ENCODE peak calls at places on chromosomes 5 and 9, in five cellular contexts. K is psoas muscle, H is neural progenitor cell, J is GM12878, G is B cell. V is an unnamed sample.

GRCh38 chr9:23492126-23493002 is 333.7 kb downstream of the ELAVL2 start:
- DNase-seq in K (no peak), H (peak), J (no peak), G (no peak), V (no peak)

GRCh38 chr9:136318769-136319241 is 8.5 kb upstream of the GPSM1 start:
- DNase-seq in K (no peak), H (no peak), J (no peak), G (no peak), V (no peak)

GRCh38 chr5:79122963-79123362 is 11.4 kb downstream of the BHMT start:
- DNase-seq in K (no peak), H (no peak), J (no peak), G (no peak), V (no peak)

GRCh38 chr9:92808726-92809451 is 44.3 kb upstream of the BICD2 start:
- DNase-seq in K (peak), H (peak), J (no peak), G (peak), V (peak)

GRCh38 chr9:129393064-129393463 is 215.0 kb upstream of the IER5L start:
- DNase-seq in K (no peak), H (no peak), J (no peak), G (peak), V (no peak)

GRCh38 chr5:172954277-172954676 is 4.9 kb upstream of the RPL26L1 start:
- DNase-seq in K (no peak), H (no peak), J (no peak), G (no peak), V (no peak)

GRCh38 chr9:133771486-133772482 is 33.6 kb upstream of the SARDH start:
- DNase-seq in K (peak), H (no peak), J (no peak), G (no peak), V (no peak)

GRCh38 chr9:134602547-134603362 is 38.8 kb upstream of the COL5A1 start:
- DNase-seq in K (peak), H (no peak), J (no peak), G (no peak), V (no peak)

GRCh38 chr9:23073136-23073535 is 626.5 kb downstream of the DMRTA1 start:
- DNase-seq in K (no peak), H (no peak), J (no peak), G (no peak), V (no peak)

GRCh38 chr5:32244017-32244416 is 68.7 kb downstream of the MTMR12 start:
- DNase-seq in K (no peak), H (no peak), J (no peak), G (no peak), V (no peak)

GRCh38 chr9:127788337-127789011 is 2.6 kb downstream of the CDK9 start:
- DNase-seq in K (no peak), H (no peak), J (no peak), G (no peak), V (no peak)

GRCh38 chr5:170305016-170305645 is 7.6 kb upstream of the LCP2 start:
- DNase-seq in K (no peak), H (no peak), J (no peak), G (no peak), V (no peak)

GRCh38 chr5:170301149-170301548 is 3.6 kb upstream of the LCP2 start:
- DNase-seq in K (no peak), H (no peak), J (no peak), G (no peak), V (no peak)

GRCh38 chr5:170303564-170303963 is 6.0 kb upstream of the LCP2 start:
- DNase-seq in K (no peak), H (no peak), J (no peak), G (no peak), V (no peak)

GRCh38 chr5:170301901-170302728 is 4.5 kb upstream of the LCP2 start:
- DNase-seq in K (no peak), H (no peak), J (no peak), G (no peak), V (no peak)

DNA sequence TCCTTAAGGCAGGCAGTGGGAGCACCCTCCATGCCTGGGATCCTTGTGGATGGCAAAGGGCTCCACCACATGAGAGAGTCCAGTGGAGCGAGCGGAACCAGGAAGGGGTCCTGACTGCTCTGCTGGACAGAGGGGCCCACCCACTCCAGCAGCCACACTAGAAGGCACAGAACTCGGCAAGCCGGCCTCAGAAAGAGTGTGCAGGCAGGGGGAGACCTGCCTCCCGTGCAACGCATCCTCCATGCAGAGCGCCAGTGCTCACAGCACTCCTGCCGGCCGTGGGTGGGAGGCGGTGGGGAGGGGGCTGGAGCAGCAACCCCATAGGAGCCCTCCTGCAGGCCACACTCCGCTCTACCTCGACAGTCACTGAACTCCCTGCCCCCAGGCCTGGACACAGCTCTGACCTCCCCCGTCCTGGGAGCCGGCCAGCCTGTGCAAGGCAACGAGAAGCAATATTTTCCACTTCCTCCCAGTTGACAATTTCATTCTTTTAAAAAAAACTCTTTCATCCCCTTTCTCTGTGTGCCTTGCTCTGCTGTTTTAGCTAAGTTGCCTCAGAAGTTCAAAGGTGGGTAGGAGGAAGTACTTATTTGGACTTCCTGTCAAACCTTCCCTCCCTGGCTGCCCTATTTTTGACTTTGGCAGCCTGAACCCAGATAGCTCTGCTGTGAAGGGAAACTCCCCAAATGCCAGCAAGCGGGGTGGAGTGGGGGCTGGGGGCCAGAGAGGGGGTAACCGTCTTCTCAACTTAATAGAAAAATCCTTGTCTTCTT is 5.3 kb upstream of the LCP2 start:
- DNase-seq in K (peak), H (no peak), J (peak), G (peak), V (peak)
- TF ChIP-seq CTCF in K (no peak), H (no peak), J (no peak), G (no peak), V (no peak)

GRCh38 chr5:97046270-97046982 is 96.0 kb downstream of the LIX1 start:
- DNase-seq in K (no peak), H (no peak), J (no peak), G (no peak), V (no peak)
- TF ChIP-seq CTCF in K (no peak), H (no peak), J (peak), G (no peak), V (no peak)

GRCh38 chr9:81549500-81550206 is 139.7 kb downstream of the TLE1 start:
- DNase-seq in K (no peak), H (peak), J (no peak), G (no peak), V (no peak)

GRCh38 chr9:81548911-81549310 is 140.4 kb downstream of the TLE1 start:
- DNase-seq in K (no peak), H (no peak), J (no peak), G (no peak), V (no peak)

GRCh38 chr9:81550207-81550583 is 139.2 kb downstream of the TLE1 start:
- DNase-seq in K (no peak), H (no peak), J (no peak), G (no peak), V (no peak)

GRCh38 chr9:81556923-81557322 is 132.4 kb downstream of the TLE1 start:
- DNase-seq in K (no peak), H (no peak), J (no peak), G (no peak), V (no peak)

GRCh38 chr9:81552571-81552970 is 136.8 kb downstream of the TLE1 start:
- DNase-seq in K (no peak), H (no peak), J (no peak), G (no peak), V (no peak)
- TF ChIP-seq CTCF in K (no peak), H (no peak), J (no peak), G (no peak), V (no peak)

GRCh38 chr5:139575313-139575646 is 14.1 kb downstream of the UBE2D2 start:
- DNase-seq in K (no peak), H (no peak), J (no peak), G (no peak), V (no peak)

GRCh38 chr5:139577689-139578347 is 16.7 kb downstream of the UBE2D2 start:
- DNase-seq in K (no peak), H (no peak), J (no peak), G (no peak), V (no peak)

GRCh38 chr5:139571966-139572365 is 10.8 kb downstream of the UBE2D2 start:
- DNase-seq in K (no peak), H (no peak), J (no peak), G (no peak), V (no peak)

GRCh38 chr5:139575751-139576150 is 14.6 kb downstream of the UBE2D2 start:
- DNase-seq in K (no peak), H (no peak), J (no peak), G (no peak), V (no peak)

GRCh38 chr5:139574641-139575312 is 13.6 kb downstream of the UBE2D2 start:
- DNase-seq in K (no peak), H (peak), J (no peak), G (no peak), V (peak)
- TF ChIP-seq CTCF in K (peak), H (peak), J (peak), G (peak), V (peak)

GRCh38 chr5:116733995-116734716 is 159.5 kb upstream of the SEMA6A start:
- DNase-seq in K (no peak), H (peak), J (no peak), G (no peak), V (no peak)
- TF ChIP-seq CTCF in K (no peak), H (no peak), J (no peak), G (no peak), V (no peak)

DNA sequence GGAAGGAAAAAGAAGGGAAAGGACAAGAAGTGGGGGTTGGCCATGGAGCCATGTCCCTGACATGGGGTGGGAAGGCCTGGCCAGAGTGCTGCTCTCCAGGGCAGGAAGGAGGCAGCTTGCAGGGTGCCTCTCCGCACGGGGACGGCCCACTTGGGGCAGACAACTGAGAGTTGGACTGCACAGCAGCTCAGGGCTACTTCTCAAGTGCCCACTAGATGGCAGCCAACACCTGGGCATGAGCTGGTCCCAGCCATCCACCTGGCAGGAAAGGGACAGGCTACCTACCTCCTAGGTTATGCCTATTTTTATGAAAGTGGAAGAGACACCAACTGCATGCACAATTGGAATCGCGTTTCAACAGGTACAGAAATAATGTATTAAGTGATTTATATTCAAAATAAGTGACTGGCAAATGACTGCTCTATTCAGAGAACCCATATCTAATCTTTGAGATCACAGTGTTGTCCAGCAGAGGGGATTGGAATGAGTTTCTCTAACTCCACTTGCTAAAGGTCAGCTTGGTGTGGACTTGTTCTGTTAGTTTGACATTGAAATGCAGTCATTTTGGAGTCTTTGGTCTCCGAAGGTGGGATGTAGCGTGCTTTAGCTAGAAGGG is 113.4 kb downstream of the SYK start:
- DNase-seq in K (peak), H (peak), J (peak), G (peak), V (peak)
- TF ChIP-seq CTCF in K (peak), H (peak), J (peak), G (peak), V (peak)

GRCh38 chr5:11048760-11049159 is 287.7 kb upstream of the DAP start:
- DNase-seq in K (no peak), H (no peak), J (no peak), G (no peak), V (no peak)
- TF ChIP-seq CTCF in K (no peak), H (peak), J (peak), G (no peak), V (peak)

GRCh38 chr5:106451998-106452397 is 1218.7 kb downstream of the EFNA5 start:
- DNase-seq in K (no peak), H (no peak), J (no peak), G (no peak), V (no peak)

GRCh38 chr5:106454050-106454449 is 1216.7 kb downstream of the EFNA5 start:
- DNase-seq in K (no peak), H (no peak), J (no peak), G (no peak), V (no peak)

GRCh38 chr5:106459541-106459940 is 1211.2 kb downstream of the EFNA5 start:
- DNase-seq in K (no peak), H (no peak), J (no peak), G (no peak), V (no peak)

GRCh38 chr5:106454651-106455415 is 1215.9 kb downstream of the EFNA5 start:
- DNase-seq in K (no peak), H (peak), J (no peak), G (no peak), V (no peak)
- TF ChIP-seq CTCF in K (peak), H (peak), J (peak), G (no peak), V (peak)

DNA sequence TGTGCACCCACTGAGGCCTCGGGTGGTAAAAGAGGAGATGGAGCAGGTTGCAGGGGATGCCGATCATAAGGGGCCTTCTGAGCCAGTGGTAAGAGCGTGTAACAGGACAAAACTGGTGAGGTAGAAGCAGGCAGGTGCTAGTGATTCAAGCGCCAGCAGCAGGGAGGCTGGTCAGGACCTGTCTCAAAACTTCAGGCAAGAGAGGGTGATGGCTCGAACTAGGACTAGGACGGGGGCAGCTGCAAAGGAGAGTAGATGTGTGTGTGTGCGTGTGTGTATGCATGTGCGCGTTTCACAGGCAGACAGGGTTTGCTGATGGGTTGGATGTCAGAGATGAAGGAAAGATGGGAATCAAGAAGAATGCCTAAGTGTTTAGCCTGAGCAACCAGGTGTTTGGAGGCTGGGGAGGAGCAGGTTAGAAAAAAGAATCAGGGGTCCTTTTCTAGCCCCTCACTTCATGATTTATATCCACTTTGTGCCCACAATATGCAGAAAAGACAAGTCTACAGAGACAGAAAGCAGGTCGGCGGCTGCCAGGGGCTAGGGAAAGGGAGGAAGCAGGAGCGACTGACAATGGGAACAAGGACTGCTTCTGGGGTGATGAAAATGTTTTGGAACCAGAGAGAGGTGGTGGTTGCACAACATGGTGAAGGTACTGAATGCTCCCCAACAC is 15.2 kb downstream of the HRH2 start:
- DNase-seq in K (peak), H (no peak), J (no peak), G (no peak), V (no peak)
- TF ChIP-seq CTCF in K (no peak), H (no peak), J (no peak), G (no peak), V (no peak)

GRCh38 chr5:35162848-35163770 is 67.2 kb downstream of the PRLR start:
- DNase-seq in K (no peak), H (peak), J (no peak), G (no peak), V (no peak)
- TF ChIP-seq CTCF in K (no peak), H (no peak), J (no peak), G (no peak), V (no peak)